ENCODE peak calls at places on chromosomes 16 and 17, in four cellular contexts. One of them, this sample, is unnamed.

GRCh38 chr17:42591411-42591810 is 13.9 kb upstream of the PSMC3IP start:
- DNase-seq in GM10248: no peak
- DNase-seq in fibroblast of lung: no peak
- DNase-seq in CD8-positive, alpha-beta T cell: no peak
- DNase-seq in this sample: no peak

GRCh38 chr17:20302191-20302917 is 165.0 kb downstream of the LGALS9B start:
- DNase-seq in GM10248: no peak
- DNase-seq in fibroblast of lung: peak
- DNase-seq in CD8-positive, alpha-beta T cell: no peak
- DNase-seq in this sample: no peak

GRCh38 chr16:23132921-23133532 is 16.2 kb downstream of the USP31 start:
- DNase-seq in fibroblast of lung: peak
- DNase-seq in CD8-positive, alpha-beta T cell: no peak
- DNase-seq in GM10248: no peak
- DNase-seq in this sample: no peak

GRCh38 chr16:1932050-1933028 is 10.7 kb downstream of the MSRB1 start:
- DNase-seq in fibroblast of lung: peak
- DNase-seq in GM10248: no peak
- DNase-seq in CD8-positive, alpha-beta T cell: no peak
- DNase-seq in this sample: no peak

GRCh38 chr17:36935681-36936454 is 1.4 kb upstream of the LHX1 start:
- DNase-seq in GM10248: no peak
- DNase-seq in CD8-positive, alpha-beta T cell: no peak
- DNase-seq in fibroblast of lung: no peak
- DNase-seq in this sample: no peak

GRCh38 chr17:55549140-55549539 is 37.9 kb upstream of the SMIM36 start:
- DNase-seq in fibroblast of lung: no peak
- DNase-seq in GM10248: no peak
- DNase-seq in CD8-positive, alpha-beta T cell: no peak
- DNase-seq in this sample: no peak

GRCh38 chr16:68493412-68494070 is 45.2 kb upstream of the SMPD3 start:
- DNase-seq in CD8-positive, alpha-beta T cell: no peak
- DNase-seq in GM10248: no peak
- DNase-seq in fibroblast of lung: no peak
- DNase-seq in this sample: no peak

GRCh38 chr17:50638572-50638850 is 3.8 kb downstream of the ABCC3 start:
- DNase-seq in CD8-positive, alpha-beta T cell: no peak
- DNase-seq in fibroblast of lung: peak
- DNase-seq in GM10248: no peak
- DNase-seq in this sample: no peak

GRCh38 chr17:57707892-57708291 is 37.2 kb downstream of the CCDC182 start:
- DNase-seq in CD8-positive, alpha-beta T cell: no peak
- DNase-seq in GM10248: no peak
- DNase-seq in fibroblast of lung: peak
- DNase-seq in this sample: no peak

GRCh38 chr16:65745-66144 is 6.7 kb downstream of the RHBDF1 start:
- DNase-seq in CD8-positive, alpha-beta T cell: peak
- DNase-seq in fibroblast of lung: no peak
- DNase-seq in GM10248: peak
- DNase-seq in this sample: peak

GRCh38 chr17:50452627-50453300 is 15.9 kb downstream of the CHAD start:
- DNase-seq in fibroblast of lung: no peak
- DNase-seq in CD8-positive, alpha-beta T cell: no peak
- DNase-seq in GM10248: peak
- DNase-seq in this sample: no peak

GRCh38 chr16:26992661-26993365 is 73.9 kb upstream of the C16orf82 start:
- DNase-seq in fibroblast of lung: no peak
- DNase-seq in CD8-positive, alpha-beta T cell: no peak
- DNase-seq in GM10248: no peak
- DNase-seq in this sample: no peak

DNA sequence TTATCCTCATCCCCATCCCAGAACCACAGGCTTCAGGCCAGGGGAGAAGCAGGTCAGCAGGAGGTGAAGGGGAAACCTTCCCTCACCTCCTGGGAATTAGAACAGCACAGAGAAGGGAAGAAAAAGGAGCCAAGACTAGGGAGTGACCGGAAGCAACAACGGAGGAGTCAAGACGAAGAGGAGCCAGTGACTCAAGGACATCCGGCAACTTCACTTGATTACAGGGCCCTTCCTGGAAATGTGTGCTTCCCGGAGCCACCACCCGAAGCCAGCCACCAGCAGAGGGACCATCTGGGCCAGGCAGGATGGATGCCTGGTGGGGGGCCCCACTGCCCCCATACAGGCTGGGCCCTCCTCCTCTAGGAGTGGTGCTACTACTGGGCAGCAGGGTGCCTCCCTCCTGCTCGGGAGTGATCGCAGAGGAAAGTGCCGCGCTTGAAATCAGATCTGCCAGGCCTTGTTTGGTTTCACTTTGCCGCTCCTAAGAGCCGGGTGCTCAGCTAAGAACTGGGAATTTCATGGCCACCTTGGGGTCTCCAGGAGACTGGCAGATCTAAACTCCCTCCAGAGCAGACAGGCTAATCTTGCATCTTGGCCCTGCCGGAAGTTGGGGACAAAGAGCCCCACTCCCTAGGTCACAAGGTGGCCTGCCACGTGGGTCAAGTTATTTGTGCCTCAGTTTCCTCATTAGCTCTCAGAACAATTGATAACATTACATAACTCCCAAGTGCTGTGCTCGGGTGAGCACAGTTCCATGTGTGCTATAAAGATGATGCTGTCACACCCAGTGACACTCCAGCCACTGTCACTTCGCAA is 6.6 kb downstream of the CDC42EP4 start:
- DNase-seq in GM10248: no peak
- DNase-seq in fibroblast of lung: peak
- DNase-seq in CD8-positive, alpha-beta T cell: no peak
- DNase-seq in this sample: no peak
- TF ChIP-seq CTCF in GM10248: no peak
- TF ChIP-seq CTCF in fibroblast of lung: peak
- TF ChIP-seq CTCF in CD8-positive, alpha-beta T cell: no peak
- TF ChIP-seq CTCF in this sample: no peak

DNA sequence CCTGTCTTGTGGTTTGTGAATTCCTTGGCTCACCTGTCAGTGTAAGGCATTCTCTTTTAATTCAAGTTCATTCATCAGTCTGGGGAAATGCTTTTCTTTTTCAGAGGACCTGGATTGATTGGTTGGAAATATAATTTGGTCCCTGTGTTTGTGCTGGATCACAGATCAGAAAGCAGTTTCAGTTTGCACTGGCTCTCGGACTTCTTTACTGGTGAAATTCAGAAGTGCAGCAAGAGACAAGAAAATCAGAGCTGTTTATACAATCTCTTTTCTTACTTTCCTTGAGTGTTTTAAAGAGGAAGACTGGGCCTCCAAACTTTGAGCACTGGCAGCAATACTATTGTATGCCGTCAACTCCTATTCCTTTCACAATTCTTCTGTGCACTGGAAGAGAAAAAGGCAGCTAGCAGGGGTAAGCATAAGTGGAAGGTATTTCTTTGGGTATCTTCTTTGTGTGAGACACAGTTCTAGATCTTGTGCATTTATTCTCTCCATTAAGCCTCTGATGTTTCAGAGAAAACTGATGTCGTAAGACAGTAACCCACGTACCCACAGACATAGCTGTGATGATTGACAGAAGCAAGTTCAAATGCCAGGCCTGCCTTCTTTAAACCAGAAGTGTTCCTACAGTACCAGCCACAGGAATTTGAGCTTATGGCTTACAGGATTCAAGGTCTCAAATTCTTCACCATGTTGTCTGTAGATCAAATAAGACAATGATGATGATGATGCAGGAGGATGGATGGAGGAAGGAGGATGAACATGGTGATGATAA is 161.6 kb upstream of the KCNJ16 start:
- DNase-seq in GM10248: no peak
- DNase-seq in CD8-positive, alpha-beta T cell: no peak
- DNase-seq in fibroblast of lung: peak
- DNase-seq in this sample: no peak
- TF ChIP-seq CTCF in GM10248: no peak
- TF ChIP-seq CTCF in CD8-positive, alpha-beta T cell: no peak
- TF ChIP-seq CTCF in fibroblast of lung: peak
- TF ChIP-seq CTCF in this sample: no peak

DNA sequence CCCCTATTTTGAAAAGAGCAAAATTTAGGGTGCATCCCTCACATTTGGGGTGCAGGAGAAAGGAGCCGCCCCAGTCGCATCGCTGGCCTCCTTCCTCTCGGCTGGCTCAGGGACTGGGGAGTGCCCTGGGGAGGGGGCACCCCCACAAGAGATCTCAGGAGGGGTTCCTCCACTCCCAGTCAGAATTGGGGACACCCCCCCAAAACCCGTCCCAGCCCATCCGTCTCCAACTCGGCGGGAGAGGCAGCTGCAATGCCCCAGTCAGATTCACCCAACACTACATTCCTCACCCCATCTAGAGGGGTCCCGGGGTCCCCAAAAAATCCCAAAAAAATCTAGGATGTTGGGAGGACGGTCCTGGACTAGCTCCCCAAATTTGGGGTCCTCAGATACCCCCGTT is 3.4 kb upstream of the BCL6B start:
- DNase-seq in CD8-positive, alpha-beta T cell: no peak
- DNase-seq in fibroblast of lung: no peak
- DNase-seq in GM10248: no peak
- DNase-seq in this sample: no peak
- TF ChIP-seq CTCF in CD8-positive, alpha-beta T cell: no peak
- TF ChIP-seq CTCF in fibroblast of lung: no peak
- TF ChIP-seq CTCF in GM10248: no peak
- TF ChIP-seq CTCF in this sample: no peak

GRCh38 chr16:3362931-3363330 is 7.2 kb downstream of the OR2C1 start:
- DNase-seq in GM10248: no peak
- DNase-seq in fibroblast of lung: no peak
- DNase-seq in CD8-positive, alpha-beta T cell: no peak
- DNase-seq in this sample: no peak

GRCh38 chr16:3369073-3369472 is 13.4 kb downstream of the OR2C1 start:
- DNase-seq in GM10248: no peak
- DNase-seq in fibroblast of lung: no peak
- DNase-seq in CD8-positive, alpha-beta T cell: no peak
- DNase-seq in this sample: no peak

GRCh38 chr16:3364774-3365427 is 9.2 kb downstream of the OR2C1 start:
- DNase-seq in fibroblast of lung: peak
- DNase-seq in CD8-positive, alpha-beta T cell: peak
- DNase-seq in GM10248: peak
- DNase-seq in this sample: peak

GRCh38 chr16:3358884-3359283 is 3.2 kb downstream of the OR2C1 start:
- DNase-seq in CD8-positive, alpha-beta T cell: no peak
- DNase-seq in fibroblast of lung: peak
- DNase-seq in GM10248: no peak
- DNase-seq in this sample: no peak

GRCh38 chr16:3363793-3364192 is 8.1 kb downstream of the OR2C1 start:
- DNase-seq in fibroblast of lung: no peak
- DNase-seq in CD8-positive, alpha-beta T cell: no peak
- DNase-seq in GM10248: no peak
- DNase-seq in this sample: no peak
- TF ChIP-seq CTCF in fibroblast of lung: no peak
- TF ChIP-seq CTCF in CD8-positive, alpha-beta T cell: no peak
- TF ChIP-seq CTCF in GM10248: no peak
- TF ChIP-seq CTCF in this sample: no peak

GRCh38 chr17:64213995-64214507 is 49.0 kb downstream of the TEX2 start:
- DNase-seq in fibroblast of lung: peak
- DNase-seq in CD8-positive, alpha-beta T cell: no peak
- DNase-seq in GM10248: no peak
- DNase-seq in this sample: no peak

GRCh38 chr17:64214950-64215349 is 48.1 kb downstream of the TEX2 start:
- DNase-seq in CD8-positive, alpha-beta T cell: no peak
- DNase-seq in GM10248: no peak
- DNase-seq in fibroblast of lung: peak
- DNase-seq in this sample: no peak

GRCh38 chr17:64217249-64217652 is 45.8 kb downstream of the TEX2 start:
- DNase-seq in fibroblast of lung: peak
- DNase-seq in GM10248: no peak
- DNase-seq in CD8-positive, alpha-beta T cell: no peak
- DNase-seq in this sample: no peak

GRCh38 chr17:64216385-64217248 is 46.4 kb downstream of the TEX2 start:
- DNase-seq in CD8-positive, alpha-beta T cell: no peak
- DNase-seq in fibroblast of lung: peak
- DNase-seq in GM10248: peak
- DNase-seq in this sample: no peak

DNA sequence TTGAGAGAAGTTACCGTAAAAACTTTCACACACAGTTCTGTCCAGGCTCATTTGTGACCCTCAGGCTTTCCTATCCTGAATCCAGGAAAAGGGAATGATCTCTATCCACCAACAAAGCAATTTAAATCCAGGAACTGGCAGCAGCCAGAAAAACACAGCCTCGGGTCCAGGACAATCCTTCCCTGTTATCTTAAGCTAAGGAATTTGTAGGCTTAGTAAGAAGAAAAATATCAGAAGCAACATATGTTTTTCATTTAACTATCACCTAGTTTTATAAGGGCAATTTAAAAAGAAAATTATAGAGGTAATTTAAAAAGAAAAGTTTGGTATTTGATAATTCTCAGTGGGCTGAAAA is 47.1 kb downstream of the TEX2 start:
- DNase-seq in GM10248: no peak
- DNase-seq in CD8-positive, alpha-beta T cell: no peak
- DNase-seq in fibroblast of lung: peak
- DNase-seq in this sample: no peak
- TF ChIP-seq CTCF in GM10248: no peak
- TF ChIP-seq CTCF in CD8-positive, alpha-beta T cell: no peak
- TF ChIP-seq CTCF in fibroblast of lung: no peak
- TF ChIP-seq CTCF in this sample: no peak

DNA sequence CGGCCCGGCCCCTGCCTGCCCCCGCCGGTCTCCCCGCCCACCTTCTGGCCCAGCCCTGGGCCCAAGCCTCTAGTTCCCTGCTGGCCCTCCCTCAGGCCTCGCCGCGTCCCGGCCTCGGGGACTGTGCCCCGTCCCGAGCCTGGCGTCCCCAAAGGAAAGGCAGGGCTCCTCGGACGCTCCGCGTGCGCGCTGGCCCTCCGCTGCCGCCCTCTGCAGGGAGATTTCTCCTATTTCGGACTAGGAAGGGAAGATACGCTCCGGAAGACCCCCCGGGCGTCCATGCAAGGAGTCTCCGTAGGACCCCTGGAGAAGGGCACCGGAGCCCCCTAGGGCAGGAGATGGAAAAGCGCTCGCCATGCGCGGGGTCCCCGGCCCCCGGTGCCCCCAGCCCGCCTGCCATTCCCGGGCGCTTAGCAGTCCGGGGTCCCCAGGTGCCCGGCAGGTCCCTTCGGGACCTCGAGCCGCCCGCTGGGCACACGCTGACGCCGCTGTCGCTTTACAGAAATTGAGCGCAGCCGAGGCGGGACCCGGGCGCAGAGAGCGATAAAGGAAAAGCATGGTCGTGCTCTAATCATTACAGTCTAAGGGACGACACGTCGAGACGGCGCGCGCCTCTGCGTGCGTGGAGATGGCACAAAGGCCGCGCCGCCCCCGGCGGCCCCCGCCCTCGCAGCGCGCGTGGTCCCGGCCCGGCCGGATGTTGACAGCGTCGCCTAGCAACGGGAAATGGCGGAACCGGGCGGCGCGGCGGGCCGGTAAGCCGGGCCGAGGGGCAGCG is at the start of gene CCDC40:
- DNase-seq in fibroblast of lung: peak
- DNase-seq in CD8-positive, alpha-beta T cell: peak
- DNase-seq in GM10248: peak
- DNase-seq in this sample: peak
- TF ChIP-seq CTCF in fibroblast of lung: no peak
- TF ChIP-seq CTCF in CD8-positive, alpha-beta T cell: peak
- TF ChIP-seq CTCF in GM10248: no peak
- TF ChIP-seq CTCF in this sample: no peak

GRCh38 chr16:81684242-81684837 is 94.8 kb upstream of the PLCG2 start:
- DNase-seq in GM10248: no peak
- DNase-seq in CD8-positive, alpha-beta T cell: no peak
- DNase-seq in fibroblast of lung: no peak
- DNase-seq in this sample: no peak
- TF ChIP-seq CTCF in GM10248: no peak
- TF ChIP-seq CTCF in CD8-positive, alpha-beta T cell: no peak
- TF ChIP-seq CTCF in fibroblast of lung: no peak
- TF ChIP-seq CTCF in this sample: no peak